ENCODE peak calls at places on chromosomes 16 and 17, in five cellular contexts. P, L, K, Y and U are unnamed samples.
A peak's percentile ranks its signal among the peaks of the same experiment; 100 is the strongest.

GRCh38 chr17:47806913-47807255 is 14.7 kb downstream of the OSBPL7 start:
- DNase-seq in K (no peak), Y (no peak), L (no peak), P (no peak), U (no peak)

GRCh38 chr17:74833501-74834361 is 26.0 kb downstream of the GRIN2C start:
- DNase-seq in L (no peak), K (peak; percentile 49), P (no peak), Y (no peak), U (peak; percentile 82)

GRCh38 chr17:72594248-72594647 is 473.4 kb downstream of the SOX9 start:
- DNase-seq in L (no peak), K (no peak), Y (no peak), P (no peak), U (no peak)

GRCh38 chr16:85330694-85331188 is 218.5 kb upstream of the CIBAR2 start:
- DNase-seq in P (no peak), L (peak; percentile 87), Y (peak; percentile 43), K (peak; percentile 43), U (peak; percentile 87)

GRCh38 chr17:6753006-6753445 is 2.8 kb upstream of the XAF1 start:
- DNase-seq in P (no peak), Y (no peak), L (peak; percentile 95), K (no peak), U (peak; percentile 5)

GRCh38 chr17:44733753-44734152 is 25.0 kb upstream of the ADAM11 start:
- DNase-seq in L (peak; percentile 17), Y (peak; percentile 50), K (no peak), P (no peak), U (peak; percentile 13)

GRCh38 chr17:5700791-5701190 is 116.5 kb upstream of the NLRP1 start:
- DNase-seq in Y (no peak), K (no peak), L (no peak), P (no peak), U (no peak)

GRCh38 chr16:49605536-49606241 is 232.1 kb downstream of the C16orf78 start:
- DNase-seq in Y (no peak), L (no peak), K (no peak), P (no peak), U (no peak)

GRCh38 chr16:85350973-85351372 is 238.7 kb upstream of the CIBAR2 start:
- DNase-seq in K (no peak), L (peak; percentile 94), Y (peak; percentile 97), P (no peak), U (no peak)

GRCh38 chr16:79370736-79371135 is 229.8 kb downstream of the MAF start:
- DNase-seq in P (no peak), K (no peak), L (no peak), Y (no peak), U (no peak)

GRCh38 chr16:79009911-79010310 is 590.6 kb downstream of the MAF start:
- DNase-seq in P (no peak), L (no peak), Y (no peak), K (no peak), U (no peak)

GRCh38 chr17:2710804-2711607 is 558 bp downstream of the CLUH start:
- DNase-seq in K (peak; percentile 12), P (no peak), Y (no peak), L (no peak), U (peak; percentile 63)

GRCh38 chr17:55931448-55931847 is 180.6 kb downstream of the PCTP start:
- DNase-seq in K (no peak), L (no peak), Y (no peak), P (no peak), U (no peak)

GRCh38 chr16:80583466-80583865 is 42.7 kb downstream of the DYNLRB2 start:
- DNase-seq in Y (no peak), L (peak; percentile 42), P (no peak), K (no peak), U (no peak)

GRCh38 chr16:9381908-9382307 is 290.5 kb downstream of the HAPSTR1 start:
- DNase-seq in L (no peak), K (no peak), Y (no peak), P (no peak), U (no peak)

GRCh38 chr16:1991135-1991551 is 1.4 kb downstream of the SYNGR3 start:
- DNase-seq in L (no peak), Y (no peak), P (no peak), K (peak; percentile 79), U (peak; percentile 79)